ENCODE peak calls at places on chromosomes 2 and 18, in five cellular contexts. One of them, this sample, is unnamed. For H3K4me1, the result is how much of the 10 kb centered on the place peaks cover.

GRCh38 chr2:150125188-150125587 is 362.3 kb downstream of the RND3 start:
- DNase-seq in HCT116: no peak
- DNase-seq in HepG2: no peak
- DNase-seq in GM12878: no peak
- DNase-seq in K562: no peak
- DNase-seq in this sample: no peak

GRCh38 chr2:221767106-221767878 is 195.2 kb upstream of the EPHA4 start:
- DNase-seq in HCT116: no peak
- DNase-seq in HepG2: no peak
- DNase-seq in GM12878: no peak
- DNase-seq in K562: no peak
- DNase-seq in this sample: peak

GRCh38 chr18:6543330-6543908 is 128.7 kb upstream of the L3MBTL4 start:
- DNase-seq in HCT116: no peak
- DNase-seq in HepG2: peak
- DNase-seq in GM12878: no peak
- DNase-seq in K562: peak
- DNase-seq in this sample: peak

GRCh38 chr18:73766915-73767314 is 380.7 kb downstream of the FBXO15 start:
- DNase-seq in HCT116: no peak
- DNase-seq in HepG2: no peak
- DNase-seq in GM12878: no peak
- DNase-seq in K562: no peak
- DNase-seq in this sample: no peak

GRCh38 chr2:20106746-20107145 is 55.3 kb upstream of the LAPTM4A start:
- DNase-seq in HCT116: no peak
- DNase-seq in HepG2: no peak
- DNase-seq in GM12878: no peak
- DNase-seq in K562: no peak
- DNase-seq in this sample: no peak

GRCh38 chr2:3066831-3067230 is 310.8 kb downstream of the EIPR1 start:
- DNase-seq in HCT116: no peak
- DNase-seq in HepG2: no peak
- DNase-seq in GM12878: no peak
- DNase-seq in K562: no peak
- DNase-seq in this sample: no peak

GRCh38 chr2:239298126-239298804 is 102.6 kb downstream of the HDAC4 start:
- DNase-seq in HCT116: no peak
- DNase-seq in HepG2: no peak
- DNase-seq in GM12878: no peak
- DNase-seq in K562: no peak
- DNase-seq in this sample: peak

GRCh38 chr2:49770919-49771318 is 616.6 kb upstream of the FSHR start:
- DNase-seq in HCT116: no peak
- DNase-seq in HepG2: peak
- DNase-seq in GM12878: no peak
- DNase-seq in K562: no peak
- DNase-seq in this sample: no peak

GRCh38 chr2:168220971-168221819 is 26.2 kb downstream of the STK39 start:
- DNase-seq in HCT116: no peak
- DNase-seq in HepG2: peak
- DNase-seq in GM12878: no peak
- DNase-seq in K562: no peak
- DNase-seq in this sample: peak

GRCh38 chr2:234435836-234436481 is 60.9 kb downstream of the ARL4C start:
- DNase-seq in HCT116: no peak
- DNase-seq in HepG2: no peak
- DNase-seq in GM12878: no peak
- DNase-seq in K562: no peak
- DNase-seq in this sample: no peak

GRCh38 chr18:57947117-57947516 is 96.9 kb upstream of the NEDD4L start:
- DNase-seq in HCT116: no peak
- DNase-seq in HepG2: no peak
- DNase-seq in GM12878: no peak
- DNase-seq in K562: no peak
- DNase-seq in this sample: no peak

GRCh38 chr18:10003866-10004265 is 90.0 kb downstream of the VAPA start:
- DNase-seq in HCT116: no peak
- DNase-seq in HepG2: no peak
- DNase-seq in GM12878: no peak
- DNase-seq in K562: no peak
- DNase-seq in this sample: no peak

GRCh38 chr2:199739413-199740110 is 111.4 kb downstream of the FTCDNL1 start:
- DNase-seq in HCT116: peak
- DNase-seq in HepG2: peak
- DNase-seq in GM12878: no peak
- DNase-seq in K562: peak
- DNase-seq in this sample: peak

GRCh38 chr2:11998218-11998617 is 251.8 kb downstream of the LPIN1 start:
- DNase-seq in HCT116: no peak
- DNase-seq in HepG2: no peak
- DNase-seq in GM12878: peak
- DNase-seq in K562: no peak
- DNase-seq in this sample: peak

GRCh38 chr18:58887613-58887963 is 22.9 kb downstream of the ZNF532 start:
- DNase-seq in HCT116: no peak
- DNase-seq in HepG2: no peak
- DNase-seq in GM12878: peak
- DNase-seq in K562: peak
- DNase-seq in this sample: no peak

GRCh38 chr2:239724194-239724849 is 300.8 kb downstream of the NDUFA10 start:
- DNase-seq in HCT116: no peak
- DNase-seq in HepG2: no peak
- DNase-seq in GM12878: no peak
- DNase-seq in K562: no peak
- DNase-seq in this sample: no peak

GRCh38 chr18:76957384-76958355 is 135.3 kb downstream of the ZNF236 start:
- DNase-seq in HCT116: no peak
- DNase-seq in HepG2: no peak
- DNase-seq in GM12878: no peak
- DNase-seq in K562: no peak
- DNase-seq in this sample: no peak

GRCh38 chr2:75702593-75702992 is 8.1 kb downstream of the GCFC2 start:
- DNase-seq in HCT116: no peak
- DNase-seq in HepG2: no peak
- DNase-seq in GM12878: no peak
- DNase-seq in K562: no peak
- DNase-seq in this sample: no peak

GRCh38 chr2:212984129-212984528 is 167.3 kb downstream of the IKZF2 start:
- DNase-seq in HCT116: no peak
- DNase-seq in HepG2: no peak
- DNase-seq in GM12878: no peak
- DNase-seq in K562: no peak
- DNase-seq in this sample: no peak
- H3K4me1 ChIP-seq in HCT116: under half
- H3K4me1 ChIP-seq in HepG2: under half
- H3K4me1 ChIP-seq in GM12878: under half
- H3K4me1 ChIP-seq in K562: under half
- H3K4me1 ChIP-seq in this sample: under half

DNA sequence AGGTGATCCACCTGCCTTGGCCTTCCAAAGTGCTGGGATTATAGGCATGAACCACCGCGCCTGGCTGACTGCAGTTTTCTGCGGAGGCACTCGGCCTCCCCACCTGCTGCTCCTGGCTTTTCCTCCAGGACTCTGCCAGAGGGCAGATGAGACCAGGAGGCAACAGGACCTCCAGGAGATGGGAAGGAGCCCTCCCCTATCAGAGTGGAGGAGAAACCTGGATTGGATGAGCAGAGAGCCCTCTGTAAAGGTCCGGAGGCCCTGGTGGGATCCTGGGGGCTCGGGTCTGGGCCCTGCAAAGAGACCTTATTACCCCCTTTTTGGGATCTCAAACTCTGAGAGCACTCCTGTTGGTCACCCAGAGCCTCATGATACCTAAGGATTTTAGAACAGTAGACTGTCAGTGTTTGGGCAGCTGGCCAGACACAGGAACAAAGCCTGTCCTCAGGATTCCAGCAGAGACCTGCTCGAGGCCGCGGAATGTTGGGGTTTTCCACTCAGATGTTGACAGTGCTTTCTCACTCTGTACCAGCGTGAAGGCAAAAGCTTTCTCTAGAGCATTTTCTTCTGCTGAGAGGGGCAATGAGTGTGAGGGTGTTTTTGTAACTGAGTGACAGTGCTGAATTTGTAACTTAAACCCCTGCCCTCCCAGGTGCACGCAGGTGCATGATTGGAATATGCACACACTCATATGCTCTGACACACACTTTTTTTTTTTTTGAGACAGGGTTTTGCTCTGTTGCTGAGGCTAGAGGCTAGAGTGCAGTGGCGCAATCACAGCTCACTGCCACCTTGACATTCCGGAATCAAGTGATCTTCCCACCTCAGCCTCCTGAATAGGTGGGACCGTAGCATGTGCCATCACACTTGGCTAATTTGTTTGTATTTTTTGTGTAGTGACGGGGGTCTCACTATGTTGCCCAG is 48.4 kb downstream of the NPPC start:
- DNase-seq in HCT116: no peak
- DNase-seq in HepG2: peak
- DNase-seq in GM12878: no peak
- DNase-seq in K562: no peak
- DNase-seq in this sample: peak
- TF ChIP-seq CEBPB in HCT116: no peak
- TF ChIP-seq CEBPB in HepG2: peak
- TF ChIP-seq CEBPB in GM12878: no peak
- TF ChIP-seq CEBPB in K562: no peak
- TF ChIP-seq CEBPB in this sample: no peak

GRCh38 chr18:35028556-35028955 is 12.7 kb upstream of the MAPRE2 start:
- DNase-seq in HCT116: no peak
- DNase-seq in HepG2: no peak
- DNase-seq in GM12878: no peak
- DNase-seq in K562: no peak
- DNase-seq in this sample: no peak
- H2AFZ ChIP-seq in HCT116: no peak
- H2AFZ ChIP-seq in HepG2: no peak
- H2AFZ ChIP-seq in GM12878: no peak
- H2AFZ ChIP-seq in K562: no peak
- H2AFZ ChIP-seq in this sample: no peak

GRCh38 chr2:37635359-37636208 is 35.9 kb downstream of the CDC42EP3 start:
- DNase-seq in HCT116: no peak
- DNase-seq in HepG2: no peak
- DNase-seq in GM12878: peak
- DNase-seq in K562: no peak
- DNase-seq in this sample: peak
- H3K4me1 ChIP-seq in HCT116: under half
- H3K4me1 ChIP-seq in HepG2: under half
- H3K4me1 ChIP-seq in GM12878: under half
- H3K4me1 ChIP-seq in K562: under half
- H3K4me1 ChIP-seq in this sample: under half

DNA sequence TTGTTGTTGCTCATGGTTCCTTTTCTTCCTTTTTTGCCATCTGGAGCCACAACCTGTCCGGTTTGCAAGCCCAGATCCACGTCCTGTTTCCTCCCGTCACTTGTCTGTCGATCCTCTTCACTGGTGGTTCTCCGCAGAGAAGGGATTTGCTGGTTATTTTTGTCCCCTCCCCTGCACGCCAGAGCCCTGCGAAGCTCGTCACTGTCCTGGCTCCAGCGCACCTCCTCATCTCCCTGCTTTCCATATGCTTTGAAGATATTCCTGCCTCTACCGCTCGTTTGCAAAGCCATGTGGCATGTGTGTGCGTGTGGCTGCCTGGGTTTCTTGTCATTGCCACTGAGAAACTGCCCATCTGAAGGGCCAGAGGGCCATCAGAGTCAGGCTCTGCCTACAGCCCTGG is 461.4 kb downstream of the RNF144A start:
- DNase-seq in HCT116: no peak
- DNase-seq in HepG2: no peak
- DNase-seq in GM12878: no peak
- DNase-seq in K562: no peak
- DNase-seq in this sample: no peak
- TF ChIP-seq CEBPB in HCT116: no peak
- TF ChIP-seq CEBPB in HepG2: no peak
- TF ChIP-seq CEBPB in GM12878: no peak
- TF ChIP-seq CEBPB in K562: no peak
- TF ChIP-seq CEBPB in this sample: no peak

GRCh38 chr2:72825271-72826155 is at the start of gene EXOC6B:
- DNase-seq in HCT116: peak
- DNase-seq in HepG2: peak
- DNase-seq in GM12878: peak
- DNase-seq in K562: peak
- DNase-seq in this sample: peak
- H2AFZ ChIP-seq in HCT116: peak
- H2AFZ ChIP-seq in HepG2: peak
- H2AFZ ChIP-seq in GM12878: peak
- H2AFZ ChIP-seq in K562: peak
- H2AFZ ChIP-seq in this sample: peak

GRCh38 chr18:36867056-36867455 is 38.1 kb downstream of the KIAA1328 start:
- DNase-seq in HCT116: no peak
- DNase-seq in HepG2: no peak
- DNase-seq in GM12878: no peak
- DNase-seq in K562: no peak
- DNase-seq in this sample: no peak

GRCh38 chr18:36872329-36872728 is 43.4 kb downstream of the KIAA1328 start:
- DNase-seq in HCT116: no peak
- DNase-seq in HepG2: no peak
- DNase-seq in GM12878: no peak
- DNase-seq in K562: no peak
- DNase-seq in this sample: no peak

DNA sequence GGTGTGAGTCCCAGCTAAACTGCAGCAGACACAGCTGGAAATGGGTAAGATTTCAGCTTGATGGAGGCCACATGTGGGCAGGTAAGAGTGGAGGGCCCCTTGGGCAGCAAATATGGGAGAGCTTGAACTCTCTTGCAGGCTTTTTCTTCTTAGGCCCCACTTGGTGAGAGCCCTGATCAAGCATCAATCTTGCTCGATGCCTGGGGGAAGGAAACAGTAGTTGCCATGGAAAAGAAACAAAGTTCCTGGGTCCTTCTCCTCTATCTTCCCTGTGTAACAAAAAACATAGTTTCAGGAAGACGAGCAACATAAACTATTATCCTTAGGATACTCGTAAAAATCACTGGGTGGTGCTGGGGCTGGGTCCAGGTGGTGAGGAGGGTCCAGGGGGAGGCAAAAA is 42.9 kb downstream of the KIAA1328 start:
- DNase-seq in HCT116: no peak
- DNase-seq in HepG2: no peak
- DNase-seq in GM12878: no peak
- DNase-seq in K562: no peak
- DNase-seq in this sample: no peak
- H3K4me1 ChIP-seq in HCT116: under half
- H3K4me1 ChIP-seq in HepG2: under half
- H3K4me1 ChIP-seq in GM12878: under half
- H3K4me1 ChIP-seq in K562: under half
- H3K4me1 ChIP-seq in this sample: under half